ENCODE peak calls at places on chromosome 2, in six cellular contexts. W is T-cell, I is T-helper 9 cell, T is NCI-H1417, U is fibroblast of mammary gland, X is left cardiac atrium. D is an unnamed sample.

GRCh38 chr2:127410871-127411396 is 7.3 kb upstream of the PROC start:
- DNase-seq in X (no peak), I (no peak), W (no peak), U (peak), T (no peak), D (no peak)

GRCh38 chr2:109172556-109173105 is 43.6 kb downstream of the SH3RF3 start:
- DNase-seq in I (no peak), W (no peak), X (no peak), U (no peak), T (no peak), D (no peak)

GRCh38 chr2:20424300-20425290 is 22.3 kb upstream of the RHOB start:
- DNase-seq in W (no peak), T (no peak), I (no peak), X (peak), U (peak), D (peak)

GRCh38 chr2:226772389-226773179 is 27.0 kb downstream of the IRS1 start:
- DNase-seq in U (no peak), W (no peak), T (peak), X (no peak), I (no peak), D (no peak)

GRCh38 chr2:7363906-7364305 is 446.7 kb downstream of the RNF144A start:
- DNase-seq in W (no peak), T (peak), I (no peak), U (no peak), X (no peak), D (no peak)

GRCh38 chr2:46010925-46011490 is 286.2 kb upstream of the EPAS1 start:
- DNase-seq in U (peak), I (no peak), W (no peak), X (no peak), T (peak), D (no peak)

GRCh38 chr2:17083902-17084301 is 418.3 kb upstream of the CYRIA start:
- DNase-seq in W (no peak), U (no peak), I (no peak), X (no peak), T (peak), D (no peak)

GRCh38 chr2:203853271-203853670 is 14.3 kb upstream of the CTLA4 start:
- DNase-seq in I (no peak), T (no peak), W (no peak), U (no peak), X (no peak), D (no peak)

GRCh38 chr2:74201596-74201995 is 3.2 kb downstream of the MTHFD2 start:
- DNase-seq in T (no peak), I (no peak), W (no peak), U (peak), X (no peak), D (no peak)

GRCh38 chr2:34093790-34094189 is 494.7 kb upstream of the FAM98A start:
- DNase-seq in U (no peak), X (no peak), I (no peak), T (no peak), W (no peak), D (no peak)

D was measured in left lobe of liver.